ENCODE peak calls at places on chromosomes 6 and 20, in seven cellular contexts. D is central memory CD4-positive, alpha-beta T cell; F is hepatocyte; W is naive thymus-derived CD4-positive, alpha-beta T cell; H is NCI-H748 treated with DMSO at 0.1 percent for 48 hours; Q is A549; A is fibroblast of lung. T is an unnamed sample.

GRCh38 chr20:10501377-10501776 is 66.3 kb downstream of the SLX4IP start:
- DNase-seq in A (peak), F (no peak), Q (no peak), H (no peak), W (peak), D (peak), T (peak)

GRCh38 chr6:158536891-158537798 is 22.7 kb upstream of the TMEM181 start:
- DNase-seq in W (no peak), F (peak), Q (no peak), A (peak), H (peak), D (peak), T (peak)

GRCh38 chr6:44731485-44732095 is 344.1 kb downstream of the CDC5L start:
- DNase-seq in D (no peak), W (no peak), F (no peak), H (no peak), Q (no peak), A (peak), T (no peak)

GRCh38 chr6:40164345-40164755 is 230.1 kb upstream of the MOCS1 start:
- DNase-seq in D (no peak), F (no peak), A (no peak), Q (peak), H (no peak), W (no peak), T (no peak)

GRCh38 chr6:135817035-135817434 is 34.5 kb upstream of the PDE7B start:
- DNase-seq in F (no peak), H (no peak), W (no peak), A (no peak), Q (no peak), D (no peak), T (no peak)

GRCh38 chr6:104418839-104419238 is 440.9 kb downstream of the HACE1 start:
- DNase-seq in W (no peak), D (no peak), F (no peak), H (no peak), Q (no peak), A (no peak), T (no peak)

GRCh38 chr6:13046084-13046483 is 282.3 kb downstream of the TBC1D7 start:
- DNase-seq in D (no peak), H (no peak), Q (no peak), A (no peak), F (no peak), W (no peak), T (no peak)

GRCh38 chr6:164216839-164217238 is 802.3 kb downstream of the QKI start:
- DNase-seq in D (no peak), H (no peak), Q (no peak), W (no peak), A (no peak), F (no peak), T (no peak)

GRCh38 chr6:169263836-169264608 is 10.4 kb upstream of the THBS2 start:
- DNase-seq in D (no peak), H (no peak), A (peak), Q (no peak), W (no peak), F (peak), T (no peak)

GRCh38 chr6:34143884-34144580 is 1.9 kb downstream of the GRM4 start:
- DNase-seq in F (peak), Q (peak), W (peak), H (peak), D (peak), A (peak), T (peak)

GRCh38 chr6:161233986-161234620 is 39.8 kb downstream of the AGPAT4 start:
- DNase-seq in Q (peak), F (peak), H (no peak), A (peak), W (no peak), D (no peak), T (no peak)

GRCh38 chr6:1315560-1316386 is 3.9 kb downstream of the FOXQ1 start:
- DNase-seq in H (no peak), A (no peak), W (no peak), Q (no peak), D (no peak), F (no peak), T (no peak)

GRCh38 chr6:154763650-154764049 is 30.4 kb downstream of the SCAF8 start:
- DNase-seq in W (no peak), H (no peak), A (no peak), F (no peak), Q (no peak), D (no peak), T (no peak)

GRCh38 chr6:115634131-115634530 is 426.6 kb downstream of the FRK start:
- DNase-seq in Q (no peak), A (no peak), H (no peak), D (no peak), W (no peak), F (no peak), T (no peak)

GRCh38 chr6:156794963-156795362 is 17.8 kb downstream of the ARID1B start:
- DNase-seq in D (no peak), A (no peak), Q (no peak), H (no peak), F (no peak), W (no peak), T (no peak)

T was measured in CD4-positive, alpha-beta memory T cell.